ENCODE peak calls at places on chromosomes 11 and 22, in eight cellular contexts. M is HT1080; X is T-cell; P is stimulated activated CD8-positive, alpha-beta memory T cell treated with anti-CD3 and anti-CD28 coated beads, Interleukin-15, amount 100 ng/mL, for 48 hours; O is activated naive CD4-positive, alpha-beta T cell treated with Interleukin-2 at 50 U/mL for 16 hours; U is activated CD4-positive, alpha-beta T cell treated with anti-CD3 and anti-CD28 coated beads, Interleukin-2, amount 10 ng/mL, durations not matched to agents 7 days and 5 days; W is stimulated activated CD4-positive, alpha-beta T cell treated with anti-CD3 and anti-CD28 coated beads, Interleukin-12 subunit alpha, Interleukin-12 subunit beta, amount 100 ng/mL, for 48 hours; H is lower lobe of right lung. Y is an unnamed sample.

GRCh38 chr22:40238425-40239344 is 61.0 kb downstream of the TNRC6B start:
- DNase-seq in W (no peak), M (peak), H (no peak), U (no peak), O (peak), P (no peak), X (no peak), Y (peak)

GRCh38 chr22:17266261-17266971 is 47.2 kb upstream of the ADA2 start:
- DNase-seq in X (peak), O (no peak), U (peak), M (no peak), W (no peak), P (no peak), H (no peak), Y (no peak)

GRCh38 chr11:40129276-40129675 is 1330.2 kb downstream of the LRRC4C start:
- DNase-seq in W (no peak), O (no peak), X (no peak), M (no peak), H (no peak), P (no peak), U (no peak), Y (no peak)

GRCh38 chr11:126725521-126725920 is 275.0 kb downstream of the KIRREL3 start:
- DNase-seq in P (no peak), M (no peak), H (no peak), X (no peak), U (no peak), W (no peak), O (no peak), Y (no peak)

GRCh38 chr11:117223741-117224685 is 7.9 kb downstream of the PCSK7 start:
- DNase-seq in W (no peak), P (no peak), X (no peak), O (no peak), U (no peak), M (no peak), H (no peak), Y (no peak)

GRCh38 chr11:19886498-19886897 is 173.9 kb downstream of the NAV2 start:
- DNase-seq in X (no peak), W (no peak), M (no peak), O (no peak), H (no peak), P (no peak), U (no peak), Y (no peak)

GRCh38 chr11:67406969-67407699 is 3.3 kb downstream of the TBC1D10C start:
- DNase-seq in X (no peak), W (no peak), U (no peak), P (no peak), H (peak), M (no peak), O (peak), Y (no peak)

GRCh38 chr11:118241191-118242098 is 10.7 kb downstream of the MPZL3 start:
- DNase-seq in U (peak), W (peak), M (peak), H (peak), O (peak), X (peak), P (peak), Y (no peak)

GRCh38 chr11:59144096-59144495 is 1.4 kb downstream of the FAM111A start:
- DNase-seq in W (no peak), X (no peak), P (no peak), H (no peak), O (no peak), U (no peak), M (no peak), Y (no peak)

GRCh38 chr11:64001552-64002427 is 15.6 kb downstream of the OTUB1 start:
- DNase-seq in O (no peak), P (no peak), H (no peak), X (no peak), U (no peak), W (no peak), M (no peak), Y (no peak)

GRCh38 chr11:31939004-31939403 is 127.9 kb upstream of the PAX6 start:
- DNase-seq in X (no peak), H (no peak), P (no peak), U (no peak), W (no peak), O (no peak), M (no peak), Y (no peak)

GRCh38 chr11:41281131-41281742 is 178.2 kb downstream of the LRRC4C start:
- DNase-seq in M (peak), H (no peak), W (no peak), X (no peak), P (no peak), U (no peak), O (no peak), Y (peak)

GRCh38 chr22:20319041-20319744 is 667 bp downstream of the DGCR6L start:
- DNase-seq in H (peak), O (no peak), W (no peak), X (no peak), U (peak), P (no peak), M (no peak), Y (peak)

GRCh38 chr11:102664001-102664752 is 39.0 kb upstream of the MMP20 start:
- DNase-seq in H (no peak), X (no peak), W (peak), P (no peak), U (peak), O (peak), M (no peak), Y (no peak)

GRCh38 chr22:27867114-27867957 is 51.7 kb downstream of the PITPNB start:
- DNase-seq in P (no peak), X (no peak), M (no peak), O (no peak), W (peak), U (no peak), H (no peak), Y (no peak)

GRCh38 chr11:68142028-68142412 is 20.8 kb upstream of the CHKA start:
- DNase-seq in O (peak), W (peak), H (peak), P (peak), M (no peak), U (peak), X (peak), Y (no peak)

GRCh38 chr11:102552447-102553200 is 22.1 kb upstream of the MMP7 start:
- DNase-seq in H (no peak), U (no peak), W (no peak), M (peak), X (no peak), P (no peak), O (no peak), Y (no peak)

GRCh38 chr11:134266841-134267251 is 9.3 kb upstream of the GLB1L3 start:
- DNase-seq in M (peak), H (no peak), X (no peak), U (no peak), W (no peak), P (no peak), O (no peak), Y (peak)

GRCh38 chr22:42158456-42159132 is 28.0 kb upstream of the CYP2D6 start:
- DNase-seq in U (no peak), X (no peak), P (no peak), W (no peak), H (no peak), O (no peak), M (no peak), Y (no peak)

GRCh38 chr11:117663389-117663788 is 133.6 kb downstream of the DSCAML1 start:
- DNase-seq in W (no peak), O (no peak), X (no peak), M (no peak), H (no peak), P (no peak), U (no peak), Y (no peak)

Y was measured in GM03348.